ENCODE peak calls at places on chromosomes 4 and X, in seven cellular contexts. M, J, O, R, B, S and Y are unnamed samples.

GRCh38 chr4:78432896-78433295 is 118.7 kb upstream of the ANXA3 start:
- DNase-seq in S (no peak), R (no peak), B (no peak), J (no peak), O (no peak), M (peak), Y (no peak)

GRCh38 chr4:152606800-152607577 is 71.1 kb upstream of the FBXW7 start:
- DNase-seq in M (no peak), B (no peak), O (peak), S (no peak), J (no peak), R (no peak), Y (no peak)

GRCh38 chrX:17484592-17484991 is 109.6 kb downstream of the NHS start:
- DNase-seq in J (no peak), S (no peak), B (no peak), M (no peak), O (no peak), R (no peak), Y (no peak)

GRCh38 chrX:145817666-145818521 is at the start of gene SLITRK2:
- DNase-seq in O (peak), S (no peak), R (no peak), M (no peak), B (no peak), J (no peak), Y (no peak)

GRCh38 chrX:119516157-119516702 is 48.0 kb downstream of the SLC25A5 start:
- DNase-seq in M (peak), S (peak), O (peak), J (peak), R (peak), B (peak), Y (peak)

GRCh38 chr4:23614284-23614892 is 275.5 kb downstream of the PPARGC1A start:
- DNase-seq in S (no peak), O (peak), R (no peak), B (no peak), J (no peak), M (peak), Y (peak)

GRCh38 chrX:129678176-129678880 is 23.6 kb upstream of the APLN start:
- DNase-seq in O (no peak), B (no peak), R (no peak), M (peak), S (peak), J (no peak), Y (peak)

GRCh38 chrX:139831689-139832456 is 101.0 kb downstream of the ATP11C start:
- DNase-seq in R (no peak), O (no peak), S (peak), B (no peak), M (peak), J (no peak), Y (peak)

DNA sequence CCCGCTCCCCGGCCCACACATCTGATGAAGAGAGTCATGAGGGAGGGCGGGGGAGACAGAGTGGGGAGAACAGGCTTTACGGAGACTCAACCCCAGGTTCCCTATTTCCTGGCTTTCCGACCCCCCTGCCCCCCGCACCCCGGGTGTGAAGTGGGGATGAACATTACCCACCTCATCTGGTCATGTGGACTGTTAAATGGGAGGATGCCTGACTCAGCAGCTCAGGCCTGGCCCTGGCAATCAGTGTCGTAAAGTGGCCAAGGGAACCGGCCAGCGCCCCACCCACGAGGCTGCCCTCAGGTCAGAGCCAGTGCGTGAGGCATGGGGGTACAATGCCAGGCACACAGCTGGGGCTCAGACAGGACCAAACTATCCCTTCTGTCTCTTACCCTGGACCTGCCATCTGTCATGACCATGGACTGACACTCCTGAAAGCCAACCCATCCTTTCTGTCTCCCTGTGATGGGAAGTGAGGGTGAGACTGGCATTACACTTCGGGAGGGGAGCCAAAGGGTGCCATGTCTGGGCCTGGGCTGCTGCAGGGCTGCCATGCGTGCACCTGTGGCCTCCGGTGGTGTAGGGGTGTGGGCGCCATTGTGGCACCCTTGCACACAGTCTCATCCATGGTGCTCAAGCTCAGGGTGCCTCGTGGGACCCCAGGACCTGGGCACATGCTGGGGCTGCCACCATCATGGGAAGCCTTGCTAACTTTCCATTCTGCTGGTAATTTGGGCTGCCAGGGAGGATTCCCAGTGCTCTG is 106.1 kb upstream of the PSAPL1 start:
- DNase-seq in M (no peak), O (no peak), R (no peak), S (no peak), B (no peak), J (no peak), Y (no peak)
- TF ChIP-seq MAX in M (no peak), O (no peak), R (no peak), S (no peak), B (no peak), J (no peak), Y (no peak)

GRCh38 chrX:111254896-111255693 is 15.2 kb downstream of the CAPN6 start:
- DNase-seq in M (no peak), B (no peak), R (no peak), S (no peak), J (no peak), O (no peak), Y (no peak)
- H3K4me3 ChIP-seq in M (no peak), B (no peak), R (no peak), S (no peak), J (no peak), O (no peak), Y (no peak)

DNA sequence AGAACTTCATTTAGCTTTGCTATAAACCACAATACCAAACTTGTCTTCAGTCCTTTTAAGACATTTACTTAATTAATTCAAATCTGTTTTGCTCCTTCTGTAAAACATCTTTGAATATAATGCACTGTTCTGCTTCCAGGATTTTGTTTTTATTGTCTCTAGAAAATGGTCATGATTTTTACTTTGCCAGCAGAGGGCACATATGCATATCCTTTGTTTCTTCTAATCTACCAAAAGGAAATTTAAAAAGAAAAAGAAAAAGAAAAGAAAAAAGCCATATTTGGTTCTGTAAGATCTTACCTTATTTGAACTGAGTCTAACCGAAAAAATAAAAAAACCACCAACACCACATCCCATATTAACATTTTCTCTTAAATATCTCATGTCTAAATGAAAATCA is 101.9 kb upstream of the CCSER1 start:
- DNase-seq in M (peak), O (no peak), S (peak), R (no peak), J (no peak), B (peak), Y (no peak)
- TF ChIP-seq CTCF in M (peak), O (no peak), S (no peak), R (peak), J (no peak), B (peak), Y (no peak)

GRCh38 chrX:39201305-39201990 is 400.2 kb downstream of the MID1IP1 start:
- DNase-seq in B (no peak), M (no peak), O (no peak), S (no peak), R (no peak), J (peak), Y (peak)

GRCh38 chrX:39199429-39199828 is 398.2 kb downstream of the MID1IP1 start:
- DNase-seq in J (no peak), B (no peak), M (no peak), S (no peak), R (no peak), O (no peak), Y (peak)

GRCh38 chrX:39194673-39195072 is 393.4 kb downstream of the MID1IP1 start:
- DNase-seq in R (no peak), S (no peak), M (no peak), O (no peak), B (no peak), J (no peak), Y (no peak)

GRCh38 chrX:39195156-39195555 is 393.9 kb downstream of the MID1IP1 start:
- DNase-seq in M (no peak), S (no peak), O (no peak), J (no peak), B (no peak), R (no peak), Y (peak)

GRCh38 chrX:39196192-39197102 is 395.2 kb downstream of the MID1IP1 start:
- DNase-seq in M (no peak), O (no peak), R (peak), J (peak), B (peak), S (no peak), Y (peak)
- TF ChIP-seq MAX in M (no peak), O (no peak), R (no peak), J (no peak), B (no peak), S (no peak), Y (peak)

GRCh38 chrX:112536544-112536943 is 143.2 kb downstream of the LHFPL1 start:
- DNase-seq in J (no peak), M (no peak), O (peak), R (no peak), S (no peak), B (no peak), Y (no peak)
- H3K4me3 ChIP-seq in J (no peak), M (no peak), O (no peak), R (no peak), S (no peak), B (no peak), Y (no peak)

GRCh38 chr4:7699040-7699439 is 240.6 kb downstream of the AFAP1 start:
- DNase-seq in S (no peak), O (no peak), J (no peak), B (no peak), M (no peak), R (no peak), Y (no peak)

GRCh38 chr4:7699825-7700224 is 239.8 kb downstream of the AFAP1 start:
- DNase-seq in S (no peak), O (no peak), R (no peak), J (no peak), B (no peak), M (no peak), Y (no peak)

GRCh38 chr4:7697821-7698220 is 241.8 kb downstream of the AFAP1 start:
- DNase-seq in J (no peak), B (no peak), O (no peak), M (no peak), S (no peak), R (no peak), Y (no peak)

GRCh38 chr4:7697326-7697725 is 242.3 kb downstream of the AFAP1 start:
- DNase-seq in B (no peak), O (no peak), M (no peak), J (no peak), R (no peak), S (no peak), Y (no peak)

DNA sequence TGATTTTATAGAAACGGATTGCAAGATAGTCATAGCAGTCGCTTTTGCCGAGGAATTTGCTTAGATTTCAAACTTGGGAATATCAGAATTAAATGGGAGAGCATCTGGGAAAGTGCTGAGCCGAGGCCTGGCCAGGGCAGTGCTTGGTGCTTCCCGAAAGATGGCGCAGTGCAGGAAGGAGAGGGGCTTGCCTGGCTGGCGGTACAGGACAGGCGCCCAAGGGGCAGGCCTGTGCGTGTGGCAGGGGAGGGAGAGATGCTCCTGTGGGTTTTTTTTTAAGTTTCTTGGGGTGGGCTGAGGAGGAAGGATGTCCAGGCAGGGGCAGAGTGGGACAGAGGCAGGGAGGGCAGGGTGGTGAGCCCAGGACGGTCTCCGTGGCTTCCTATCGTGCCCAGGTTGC is 241.1 kb downstream of the AFAP1 start:
- DNase-seq in S (no peak), J (no peak), B (no peak), R (no peak), O (no peak), M (no peak), Y (no peak)
- TF ChIP-seq CTCF in S (no peak), J (peak), B (no peak), R (no peak), O (no peak), M (no peak), Y (no peak)